ENCODE peak calls at places on chromosomes 7 and 10, in nine cellular contexts. O is psoas muscle; L is body of pancreas; N is cardiac muscle cell; P is NCI-H510A treated with DMSO at 0.1 percent for 48 hours; K is activated T-cell treated with anti-CD3 and anti-CD28 coated beads, Interleukin-2, amount 50 U/mL, for 72 hours; I is BE2C; U is stimulated activated CD4-positive, alpha-beta T cell treated with anti-CD3 and anti-CD28 coated beads, Interleukin-15, amount 100 ng/mL, for 1 hour; X is LoVo. T is an unnamed sample.

GRCh38 chr10:48634198-48634983 is 29.5 kb upstream of the ARHGAP22 start:
- DNase-seq in I (peak; percentile 69), U (no peak), X (no peak), P (no peak), O (peak; percentile 70), N (no peak), K (peak; percentile 44), L (peak; percentile 15), T (no peak)

GRCh38 chr10:115063702-115064479 is 29.3 kb upstream of the ATRNL1 start:
- DNase-seq in O (no peak), P (no peak), X (no peak), I (no peak), L (no peak), U (no peak), N (no peak), K (no peak), T (no peak)

GRCh38 chr7:142876236-142876960 is 9.1 kb downstream of the TRPV6 start:
- DNase-seq in P (no peak), I (no peak), L (no peak), N (no peak), K (no peak), X (no peak), O (no peak), U (no peak), T (no peak)

GRCh38 chr7:3307437-3307836 is 6.4 kb downstream of the SDK1 start:
- DNase-seq in U (no peak), I (no peak), K (no peak), P (no peak), L (no peak), N (no peak), X (no peak), O (no peak), T (no peak)

GRCh38 chr7:127383123-127383835 is 9.2 kb downstream of the ZNF800 start:
- DNase-seq in K (no peak), N (no peak), O (no peak), L (no peak), X (peak; percentile 48), I (no peak), P (no peak), U (no peak), T (no peak)

GRCh38 chr10:28677889-28678686 is 767 bp downstream of the BAMBI start:
- DNase-seq in X (no peak), P (peak; percentile 14), K (peak; percentile 35), O (peak; percentile 60), U (no peak), N (no peak), I (peak; percentile 43), L (peak; percentile 34), T (peak; percentile 31)

GRCh38 chr7:119711104-119711503 is 561.9 kb upstream of the KCND2 start:
- DNase-seq in I (no peak), L (no peak), P (no peak), N (no peak), X (no peak), K (no peak), U (no peak), O (no peak), T (no peak)

GRCh38 chr7:53209129-53209528 is 173.7 kb downstream of the POM121L12 start:
- DNase-seq in P (no peak), U (no peak), X (no peak), I (no peak), O (no peak), K (no peak), N (no peak), L (no peak), T (no peak)

GRCh38 chr10:129400426-129400825 is 66.6 kb upstream of the MGMT start:
- DNase-seq in I (no peak), O (no peak), N (no peak), P (no peak), K (no peak), X (no peak), U (no peak), L (no peak), T (no peak)

GRCh38 chr7:72754312-72754711 is 73.7 kb downstream of the TYW1B start:
- DNase-seq in P (no peak), O (no peak), X (no peak), U (no peak), N (no peak), L (no peak), I (no peak), K (no peak), T (no peak)

GRCh38 chr10:70445718-70446485 is 4.4 kb upstream of the NODAL start:
- DNase-seq in N (peak; percentile 44), I (no peak), K (no peak), O (peak; percentile 5), U (no peak), P (peak; percentile 19), L (no peak), X (no peak), T (no peak)

GRCh38 chr10:106111241-106111640 is 1053.3 kb downstream of the SORCS1 start:
- DNase-seq in L (no peak), K (no peak), I (no peak), N (no peak), U (no peak), O (no peak), X (no peak), P (no peak), T (no peak)

GRCh38 chr10:78759448-78760120 is 309.2 kb upstream of the ZMIZ1 start:
- DNase-seq in N (no peak), K (no peak), P (no peak), X (no peak), U (no peak), O (no peak), I (no peak), L (no peak), T (no peak)

GRCh38 chr10:74753295-74754211 is 72.8 kb upstream of the KAT6B start:
- DNase-seq in N (no peak), O (no peak), I (no peak), U (no peak), K (no peak), P (no peak), L (peak; percentile 42), X (peak; percentile 60), T (no peak)

GRCh38 chr10:5416981-5417380 is 4.6 kb downstream of the NET1 start:
- DNase-seq in U (no peak), I (no peak), L (no peak), O (peak; percentile 92), N (no peak), P (peak; percentile 80), K (no peak), X (no peak), T (no peak)

GRCh38 chr10:7471720-7472367 is 61.0 kb upstream of the SFMBT2 start:
- DNase-seq in N (no peak), P (no peak), U (no peak), I (no peak), X (no peak), K (no peak), O (no peak), L (peak; percentile 13), T (no peak)

GRCh38 chr7:151058766-151059361 is 525 bp upstream of the SLC4A2 start:
- DNase-seq in P (no peak), L (peak; percentile 23), N (no peak), U (no peak), I (no peak), X (no peak), O (no peak), K (peak; percentile 30), T (no peak)

GRCh38 chr10:97503413-97503812 is 4.7 kb downstream of the UBTD1 start:
- DNase-seq in P (no peak), N (no peak), K (no peak), O (peak; percentile 71), I (no peak), L (no peak), U (no peak), X (no peak), T (no peak)

GRCh38 chr10:20672724-20673123 is 224.4 kb downstream of the NEBL start:
- DNase-seq in I (no peak), L (no peak), N (no peak), O (no peak), P (no peak), U (no peak), K (no peak), X (no peak), T (no peak)

GRCh38 chr10:28495084-28495483 is 37.8 kb upstream of the WAC start:
- DNase-seq in P (no peak), L (no peak), N (no peak), U (no peak), O (no peak), X (no peak), I (no peak), K (no peak), T (no peak)

GRCh38 chr7:28804990-28805389 is 153.1 kb downstream of the TRIL start:
- DNase-seq in K (no peak), P (no peak), L (no peak), N (no peak), I (no peak), O (no peak), U (no peak), X (no peak), T (no peak)

GRCh38 chr7:80432166-80432565 is 79.7 kb downstream of the GNAT3 start:
- DNase-seq in L (no peak), X (no peak), N (no peak), O (no peak), U (no peak), K (no peak), I (no peak), P (no peak), T (no peak)

GRCh38 chr7:155167706-155168365 is 97.7 kb downstream of the HTR5A start:
- DNase-seq in P (no peak), O (no peak), N (no peak), I (no peak), L (no peak), U (no peak), K (no peak), X (no peak), T (no peak)

GRCh38 chr7:23467281-23467680 is 3.0 kb downstream of the IGF2BP3 start:
- DNase-seq in N (peak; percentile 23), O (no peak), K (no peak), L (no peak), U (no peak), I (no peak), P (no peak), X (no peak), T (no peak)

GRCh38 chr10:3825244-3825643 is 40.2 kb upstream of the KLF6 start:
- DNase-seq in P (no peak), N (no peak), X (peak; percentile 94), L (peak; percentile 52), I (no peak), K (no peak), U (no peak), O (peak; percentile 84), T (no peak)

GRCh38 chr7:129778770-129779601 is 167.5 kb downstream of the NRF1 start:
- DNase-seq in X (peak; percentile 23), L (peak; percentile 51), I (no peak), U (no peak), N (no peak), O (no peak), P (no peak), K (peak; percentile 29), T (no peak)

GRCh38 chr10:128150045-128150493 is 23.8 kb upstream of the MKI67 start:
- DNase-seq in K (peak; percentile 85), L (peak; percentile 53), P (peak; percentile 21), U (peak; percentile 56), N (peak; percentile 85), I (peak; percentile 86), X (peak; percentile 58), O (peak; percentile 67), T (peak; percentile 53)

GRCh38 chr10:43825984-43826383 is 177.3 kb upstream of the ZNF32 start:
- DNase-seq in O (no peak), N (no peak), U (no peak), I (no peak), L (no peak), P (no peak), X (no peak), K (no peak), T (no peak)

GRCh38 chr7:132997505-132997904 is 84.4 kb downstream of the CHCHD3 start:
- DNase-seq in N (no peak), O (no peak), X (no peak), U (no peak), P (no peak), I (no peak), L (no peak), K (no peak), T (no peak)

GRCh38 chr7:44912775-44913347 is 27.5 kb upstream of the PURB start:
- DNase-seq in K (no peak), U (no peak), I (no peak), O (no peak), X (no peak), L (peak; percentile 83), N (no peak), P (no peak), T (no peak)

GRCh38 chr7:2002561-2003450 is 229.9 kb downstream of the MAD1L1 start:
- DNase-seq in L (peak; percentile 2), N (no peak), I (peak; percentile 10), O (peak; percentile 41), X (no peak), P (no peak), U (no peak), K (no peak), T (no peak)